ENCODE peak calls at places on chromosomes 7 and 10, in eight cellular contexts. I, U, T, P, G, H, V and K are unnamed samples.

GRCh38 chr7:12210179-12211053 is 678 bp upstream of the TMEM106B start:
- DNase-seq in V (peak), I (no peak), P (peak), H (no peak), G (peak), U (no peak), T (peak), K (peak)

GRCh38 chr10:119421887-119422684 is 120.4 kb downstream of the RGS10 start:
- DNase-seq in P (peak), G (no peak), U (no peak), V (peak), H (no peak), I (no peak), T (no peak), K (no peak)

GRCh38 chr10:32854435-32854834 is 103.6 kb downstream of the ITGB1 start:
- DNase-seq in U (no peak), V (no peak), G (no peak), P (no peak), T (no peak), I (no peak), H (no peak), K (no peak)

GRCh38 chr7:156889089-156889488 is 3.9 kb downstream of the LMBR1 start:
- DNase-seq in H (no peak), U (no peak), G (no peak), P (no peak), V (no peak), T (no peak), I (no peak), K (no peak)

GRCh38 chr7:16431646-16432424 is 10.5 kb upstream of the CRPPA start:
- DNase-seq in T (no peak), H (no peak), I (no peak), V (peak), G (peak), U (no peak), P (no peak), K (peak)

GRCh38 chr7:50486512-50486911 is 36.4 kb upstream of the FIGNL1 start:
- DNase-seq in V (no peak), I (no peak), T (no peak), U (no peak), H (no peak), P (no peak), G (no peak), K (no peak)

GRCh38 chr10:48526371-48526821 is 78.5 kb downstream of the ARHGAP22 start:
- DNase-seq in V (no peak), I (no peak), P (no peak), U (peak), T (peak), H (peak), G (no peak), K (no peak)

GRCh38 chr7:122887198-122887597 is 938 bp upstream of the CADPS2 start:
- DNase-seq in I (no peak), U (peak), H (peak), V (peak), P (no peak), G (peak), T (peak), K (peak)

GRCh38 chr7:64182036-64182790 is 24.8 kb upstream of the ZNF735 start:
- DNase-seq in H (no peak), T (no peak), P (no peak), I (no peak), V (no peak), U (no peak), G (no peak), K (no peak)

GRCh38 chr10:49092477-49092876 is 22.8 kb downstream of the VSTM4 start:
- DNase-seq in I (no peak), V (no peak), T (no peak), U (peak), P (no peak), G (no peak), H (no peak), K (no peak)

GRCh38 chr10:89550509-89550908 is 15.1 kb upstream of the SLC16A12 start:
- DNase-seq in H (no peak), T (no peak), G (no peak), U (no peak), V (no peak), P (no peak), I (no peak), K (no peak)

GRCh38 chr10:69641261-69641980 is 11.4 kb downstream of the FAM241B start:
- DNase-seq in P (no peak), U (no peak), H (no peak), I (no peak), G (no peak), V (no peak), T (peak), K (no peak)

GRCh38 chr7:24504040-24504439 is 69.2 kb upstream of the PALS2 start:
- DNase-seq in H (no peak), P (no peak), V (no peak), U (no peak), G (no peak), T (no peak), I (no peak), K (no peak)

GRCh38 chr7:17297243-17297642 is 1.2 kb upstream of the AHR start:
- DNase-seq in G (no peak), V (no peak), P (no peak), H (no peak), T (no peak), I (no peak), U (no peak), K (no peak)

GRCh38 chr10:101839421-101840063 is 4.1 kb downstream of the KCNIP2 start:
- DNase-seq in H (no peak), G (peak), T (no peak), P (no peak), I (peak), V (peak), U (no peak), K (peak)
- H3K4me3 ChIP-seq in H (peak), G (peak), T (peak), P (no peak), I (peak), V (peak), U (peak), K (peak)

GRCh38 chr7:10950494-10950893 is 23.2 kb upstream of the PHF14 start:
- DNase-seq in T (no peak), U (no peak), G (no peak), P (no peak), V (no peak), H (no peak), I (no peak), K (peak)

GRCh38 chr7:10956528-10956927 is 17.1 kb upstream of the PHF14 start:
- DNase-seq in I (no peak), U (no peak), G (no peak), P (no peak), H (no peak), T (no peak), V (no peak), K (no peak)

DNA sequence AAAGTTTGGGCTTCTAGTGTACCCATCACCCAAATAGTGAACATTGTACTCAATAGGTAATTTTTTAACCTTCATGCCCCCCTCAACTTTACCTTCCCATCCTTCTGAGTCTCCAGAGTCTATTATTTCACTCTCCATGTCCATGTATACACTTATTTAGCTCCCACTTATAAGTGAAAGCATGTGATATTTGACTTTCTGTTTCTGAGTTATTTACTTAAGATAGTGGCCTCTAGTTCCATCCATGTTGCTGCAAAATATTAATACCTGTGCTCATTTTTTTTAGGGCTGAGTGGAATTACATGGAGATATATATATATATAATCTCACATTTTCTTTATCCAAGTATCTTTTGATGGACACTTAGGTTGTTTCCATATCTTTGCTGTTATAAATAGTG is 21.1 kb upstream of the PHF14 start:
- DNase-seq in H (no peak), U (no peak), T (no peak), I (no peak), P (no peak), G (no peak), V (no peak), K (no peak)
- H3K4me3 ChIP-seq in H (no peak), U (no peak), T (no peak), I (no peak), P (no peak), G (no peak), V (no peak), K (no peak)

GRCh38 chr10:1366811-1367425 is 310.7 kb downstream of the WDR37 start:
- DNase-seq in T (no peak), G (no peak), I (no peak), P (no peak), V (no peak), U (no peak), H (no peak), K (no peak)
- H3K4me3 ChIP-seq in T (no peak), G (no peak), I (no peak), P (no peak), V (no peak), U (no peak), H (no peak), K (no peak)

DNA sequence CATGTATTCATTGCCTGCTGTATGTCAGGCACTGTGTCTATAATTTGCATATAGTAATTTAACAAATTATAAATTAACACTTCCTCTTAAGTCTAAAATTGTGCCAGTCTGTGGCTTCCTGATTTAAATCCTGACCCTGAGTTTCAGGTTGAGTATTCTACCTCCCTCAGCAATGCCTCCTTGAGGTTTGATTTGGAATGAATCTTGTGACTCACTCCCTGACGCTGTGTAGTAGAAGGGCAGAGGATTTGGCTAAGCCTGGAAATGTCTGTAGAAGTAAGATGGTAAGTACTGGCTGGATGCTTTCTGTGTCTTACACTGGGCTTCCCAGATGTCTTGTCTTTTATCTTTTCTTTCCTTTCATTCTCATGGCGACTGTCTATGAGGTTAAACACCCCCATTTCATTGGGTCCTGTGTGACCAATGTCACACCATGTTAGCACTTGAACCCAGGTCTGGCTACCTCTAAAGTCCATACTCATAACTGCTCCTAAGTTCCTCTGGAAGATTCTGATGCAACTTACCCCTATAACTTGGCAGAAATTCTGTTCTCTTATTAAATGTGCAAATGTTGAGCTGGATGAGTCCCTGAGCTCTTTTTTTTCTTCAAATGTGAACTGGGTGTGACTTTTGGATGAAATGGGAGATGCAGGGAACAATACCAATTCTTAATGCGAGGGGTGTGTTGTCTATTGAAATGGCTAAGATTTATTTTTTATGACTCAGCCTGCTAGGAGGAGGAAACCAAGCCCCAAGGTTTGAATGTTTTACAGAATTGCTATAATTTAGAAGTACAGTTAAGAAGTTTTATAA is 48.5 kb downstream of the PLCE1 start:
- DNase-seq in T (no peak), V (peak), I (no peak), H (no peak), G (no peak), P (no peak), U (no peak), K (no peak)
- H3K4me3 ChIP-seq in T (no peak), V (no peak), I (no peak), H (no peak), G (no peak), P (no peak), U (no peak), K (no peak)

GRCh38 chr7:74305987-74306736 is 17.0 kb downstream of the CLIP2 start:
- DNase-seq in T (no peak), H (no peak), P (no peak), V (peak), U (no peak), I (no peak), G (no peak), K (no peak)
- H3K4me3 ChIP-seq in T (no peak), H (no peak), P (no peak), V (no peak), U (peak), I (peak), G (no peak), K (no peak)

GRCh38 chr7:140170375-140170774 is 6.4 kb downstream of the KDM7A start:
- DNase-seq in P (no peak), T (no peak), H (no peak), U (no peak), I (no peak), V (peak), G (no peak), K (no peak)

GRCh38 chr7:140161047-140161446 is 15.7 kb downstream of the KDM7A start:
- DNase-seq in V (no peak), T (no peak), H (no peak), G (no peak), U (no peak), I (no peak), P (no peak), K (no peak)

GRCh38 chr7:140160308-140160707 is 16.5 kb downstream of the KDM7A start:
- DNase-seq in T (no peak), V (peak), U (no peak), G (no peak), H (no peak), P (no peak), I (no peak), K (peak)

GRCh38 chr7:140168816-140169215 is 8.0 kb downstream of the KDM7A start:
- DNase-seq in P (no peak), G (no peak), T (no peak), H (no peak), I (no peak), V (no peak), U (no peak), K (no peak)

DNA sequence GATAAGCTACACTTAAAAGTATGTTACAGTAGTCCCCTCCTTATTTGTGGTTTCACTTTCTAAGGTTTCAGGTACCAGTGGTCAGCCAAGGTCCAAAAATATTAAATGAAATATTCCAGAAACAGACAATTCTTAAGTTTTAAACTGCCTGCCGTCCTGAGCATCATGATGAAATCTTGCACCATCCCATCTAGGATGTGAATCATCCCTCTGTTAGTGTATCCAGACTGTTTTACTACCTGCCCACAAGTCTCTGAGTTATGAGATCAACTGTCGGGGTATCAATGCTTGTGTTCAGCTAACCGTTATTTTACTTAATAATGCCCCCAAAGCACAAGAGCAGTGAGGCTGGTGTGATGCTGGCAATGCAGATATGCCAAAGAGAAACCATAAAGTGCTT is 11.4 kb downstream of the KDM7A start:
- DNase-seq in V (no peak), H (no peak), T (peak), P (no peak), G (no peak), I (no peak), U (no peak), K (no peak)
- H3K4me3 ChIP-seq in V (no peak), H (no peak), T (no peak), P (no peak), G (no peak), I (no peak), U (no peak), K (no peak)

DNA sequence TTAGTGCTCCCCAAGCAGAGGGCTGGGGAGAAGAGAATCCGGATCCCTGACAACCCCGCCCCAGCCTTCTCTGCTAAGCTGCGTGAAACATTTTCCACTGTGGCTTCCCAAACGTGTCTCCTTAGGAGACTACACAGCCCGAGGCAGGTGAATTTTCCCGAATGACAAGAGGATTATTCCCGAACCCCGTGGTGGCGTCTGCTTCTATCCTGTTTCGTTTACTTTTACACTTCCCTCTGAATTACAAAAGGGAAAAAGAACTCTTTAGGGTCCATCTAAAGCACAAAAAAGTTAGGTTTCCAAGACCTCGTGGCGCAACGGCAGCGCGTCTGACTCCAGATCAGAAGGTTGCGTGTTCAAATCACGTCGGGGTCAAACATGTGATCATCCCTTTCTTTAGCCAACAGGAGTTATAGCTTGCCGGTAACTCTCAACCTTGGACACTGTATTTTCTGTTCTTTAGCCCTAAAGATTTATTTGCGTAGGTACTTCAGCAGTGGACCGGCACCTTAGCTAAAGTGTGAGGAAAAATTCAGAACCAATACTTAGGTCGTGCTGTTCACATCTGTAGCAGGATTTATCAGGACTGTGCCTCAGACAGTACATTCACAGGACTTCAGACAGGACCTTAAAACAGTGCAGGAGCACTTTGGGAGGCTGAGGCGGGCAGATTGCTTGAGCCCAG is 3.2 kb upstream of the ZNF789 start:
- DNase-seq in U (no peak), G (no peak), T (no peak), H (no peak), V (peak), I (no peak), P (no peak), K (no peak)
- H3K4me3 ChIP-seq in U (no peak), G (no peak), T (no peak), H (no peak), V (peak), I (no peak), P (peak), K (no peak)

GRCh38 chr10:100528123-100528884 is 1.4 kb downstream of the NDUFB8 start:
- DNase-seq in G (no peak), P (no peak), I (no peak), T (no peak), U (no peak), H (no peak), V (no peak), K (no peak)
- H3K4me3 ChIP-seq in G (peak), P (peak), I (peak), T (peak), U (peak), H (no peak), V (peak), K (peak)

DNA sequence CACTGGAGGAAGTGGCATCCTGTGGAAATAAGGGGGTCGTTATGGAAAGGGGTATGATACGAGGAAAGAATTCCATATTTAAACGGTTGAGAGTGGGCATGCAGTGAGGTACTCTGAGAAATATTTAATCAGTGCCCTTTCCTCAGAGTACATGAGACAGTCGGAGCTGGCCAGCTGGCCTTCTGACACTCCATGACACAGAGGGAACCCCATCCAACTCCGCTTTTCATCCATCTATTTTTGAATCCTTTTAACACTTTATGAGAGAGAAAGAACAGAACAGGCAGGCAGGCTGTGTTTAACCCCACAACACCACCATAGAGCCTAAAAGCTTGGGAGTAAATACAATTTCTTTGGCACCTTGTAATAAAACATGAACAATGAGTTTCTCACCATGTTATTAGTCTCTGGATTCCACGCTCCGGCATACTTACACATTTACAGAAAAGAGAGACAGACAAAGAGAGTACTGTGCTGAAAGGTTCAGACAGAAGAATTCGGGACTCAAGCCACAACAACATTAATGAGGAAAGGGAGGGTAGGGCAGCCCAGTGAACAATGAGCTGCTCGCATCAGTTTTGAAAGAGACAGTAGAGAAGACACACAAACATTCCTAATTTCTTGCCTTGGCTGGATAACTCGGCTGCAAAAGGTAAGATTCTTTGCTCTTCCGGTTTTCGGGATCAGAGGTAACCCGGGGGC is 124.2 kb upstream of the PDLIM1 start:
- DNase-seq in V (no peak), H (no peak), P (peak), G (no peak), U (no peak), T (no peak), I (no peak), K (no peak)
- H3K4me3 ChIP-seq in V (no peak), H (no peak), P (peak), G (no peak), U (peak), T (no peak), I (no peak), K (no peak)